ENCODE peak calls at places on chromosomes 13 and 19, in seven cellular contexts. S is fibroblast of lung; F is nucleus accumbens; A is activated CD4-positive, alpha-beta T cell treated with anti-CD3 and anti-CD28 coated beads, Interleukin-2, amount 10 ng/mL, durations not matched to agents 7 days and 5 days; I is nephron progenitor cell; N is Calu3; Y is NCI-H1105. Z is an unnamed sample.

GRCh38 chr13:35840991-35841604 is 290.1 kb downstream of the DCLK1 start:
- DNase-seq in A (no peak), Y (no peak), I (no peak), N (no peak), S (peak; percentile 45), F (peak; percentile 19), Z (peak; percentile 65)

GRCh38 chr13:48892311-48892710 is 83.4 kb upstream of the FNDC3A start:
- DNase-seq in F (no peak), S (peak; percentile 91), I (no peak), N (no peak), Y (no peak), A (no peak), Z (peak; percentile 95)

GRCh38 chr19:41624515-41624914 is 2.4 kb downstream of the CEACAM4 start:
- DNase-seq in N (no peak), I (no peak), Y (no peak), A (no peak), F (no peak), S (no peak), Z (no peak)

GRCh38 chr13:48783831-48784230 is 130.1 kb downstream of the CYSLTR2 start:
- DNase-seq in Y (no peak), S (no peak), I (no peak), N (no peak), A (no peak), F (no peak), Z (no peak)

GRCh38 chr13:113860579-113861432 is 3.1 kb downstream of the GAS6 start:
- DNase-seq in A (no peak), S (peak; percentile 51), I (peak; percentile 51), Y (no peak), F (no peak), N (no peak), Z (no peak)

GRCh38 chr13:99821741-99822140 is 149.8 kb downstream of the ZIC5 start:
- DNase-seq in A (no peak), Y (no peak), F (no peak), S (peak; percentile 9), I (no peak), N (no peak), Z (no peak)

GRCh38 chr13:93690139-93690538 is 463.5 kb downstream of the GPC6 start:
- DNase-seq in A (no peak), S (no peak), F (no peak), N (no peak), I (peak; percentile 50), Y (no peak), Z (peak; percentile 42)

GRCh38 chr19:35533201-35533821 is at the start of gene GAPDHS:
- DNase-seq in F (no peak), S (no peak), I (no peak), N (no peak), Y (no peak), A (no peak), Z (no peak)

GRCh38 chr13:107743983-107744382 is 471.4 kb downstream of the LIG4 start:
- DNase-seq in F (no peak), Y (no peak), I (no peak), A (no peak), N (no peak), S (peak; percentile 66), Z (no peak)

GRCh38 chr13:47220453-47221150 is 323.7 kb upstream of the HTR2A start:
- DNase-seq in Y (no peak), I (no peak), A (no peak), S (peak; percentile 64), F (no peak), N (no peak), Z (no peak)

GRCh38 chr19:35797663-35798062 is 15.0 kb downstream of the PRODH2 start:
- DNase-seq in Y (no peak), N (no peak), I (peak; percentile 38), S (no peak), F (peak; percentile 3), A (no peak), Z (no peak)

GRCh38 chr13:90545070-90545840 is 802.2 kb upstream of the MIR17HG start:
- DNase-seq in A (no peak), S (peak; percentile 13), F (no peak), I (no peak), N (peak; percentile 13), Y (peak; percentile 50), Z (peak; percentile 24)

GRCh38 chr19:49216076-49216475 is 58.5 kb downstream of the TRPM4 start:
- DNase-seq in S (peak; percentile 71), N (no peak), Y (no peak), A (no peak), F (no peak), I (no peak), Z (peak; percentile 83)

GRCh38 chr19:34733266-34733825 is 697 bp upstream of the ZNF181 start:
- DNase-seq in I (peak; percentile 42), N (no peak), A (no peak), S (no peak), F (no peak), Y (peak; percentile 34), Z (no peak)

GRCh38 chr13:50082426-50083283 is 67.4 kb downstream of the KCNRG start:
- DNase-seq in Y (peak; percentile 59), S (peak; percentile 83), N (peak; percentile 78), F (no peak), I (peak; percentile 75), A (peak; percentile 82), Z (peak; percentile 70)

GRCh38 chr19:19575411-19575810 is 37.3 kb downstream of the CILP2 start:
- DNase-seq in A (no peak), N (no peak), I (no peak), Y (no peak), S (no peak), F (no peak), Z (no peak)

GRCh38 chr19:41352279-41352608 is 1.5 kb downstream of the TGFB1 start:
- DNase-seq in Y (no peak), F (no peak), S (no peak), N (no peak), I (no peak), A (no peak), Z (no peak)

GRCh38 chr13:44299142-44299541 is 74.5 kb upstream of the SERP2 start:
- DNase-seq in I (no peak), A (no peak), F (no peak), Y (no peak), S (peak; percentile 62), N (no peak), Z (no peak)

GRCh38 chr19:4472174-4472974 is at the start of gene HDGFL2:
- DNase-seq in S (no peak), I (peak; percentile 97), F (no peak), N (no peak), Y (no peak), A (no peak), Z (no peak)

GRCh38 chr19:6286676-6287075 is 6.9 kb upstream of the MLLT1 start:
- DNase-seq in N (no peak), A (no peak), S (no peak), I (no peak), F (no peak), Y (no peak), Z (no peak)

GRCh38 chr13:38670627-38671026 is 16.2 kb upstream of the FREM2 start:
- DNase-seq in A (no peak), I (no peak), S (peak; percentile 48), F (no peak), N (no peak), Y (no peak), Z (no peak)

GRCh38 chr13:41428155-41428554 is 29.2 kb upstream of the RGCC start:
- DNase-seq in S (no peak), Y (no peak), F (peak; percentile 27), N (no peak), I (peak; percentile 7), A (peak; percentile 30), Z (no peak)

Z was measured in LHCN-M2.